ENCODE peak calls at places on chromosomes 6 and 20, in six cellular contexts. X is pancreas; E is stimulated activated naive CD8-positive, alpha-beta T cell treated with anti-CD3 and anti-CD28 coated beads, Interleukin-15, Interleukin-2, amounts not matched to agents 100 U/mL and 50 U/mL, for 24 hours; O is body of pancreas; U is activated CD4-positive, alpha-beta T cell treated with anti-CD3 and anti-CD28 coated beads for 36 hours; Z is activated naive CD8-positive, alpha-beta T cell treated with anti-CD3 and anti-CD28 coated beads, Interleukin-2, amount 50 U/mL, for 24 hours. H is an unnamed sample.

GRCh38 chr6:106736502-106736901 is 107.1 kb downstream of the QRSL1 start:
- ATAC-seq in Z (no peak), U (no peak), O (no peak), X (no peak), E (no peak), H (no peak)

GRCh38 chr6:44806656-44807055 is 419.1 kb downstream of the CDC5L start:
- ATAC-seq in X (no peak), Z (no peak), U (no peak), E (no peak), O (no peak), H (no peak)

GRCh38 chr20:23928353-23928752 is 48.8 kb upstream of the CST5 start:
- ATAC-seq in X (no peak), E (no peak), U (peak), O (no peak), Z (peak), H (no peak)

GRCh38 chr6:41462980-41463930 is 82.9 kb upstream of the FOXP4 start:
- ATAC-seq in E (no peak), X (peak), O (peak), Z (no peak), U (no peak), H (peak)

GRCh38 chr20:37189617-37190016 is 10.3 kb upstream of the MROH8 start:
- ATAC-seq in Z (peak), X (no peak), U (peak), O (no peak), E (peak), H (peak)

GRCh38 chr6:140438346-140438735 is 1063.9 kb upstream of the CITED2 start:
- ATAC-seq in E (no peak), X (no peak), O (no peak), U (no peak), Z (no peak), H (no peak)

GRCh38 chr6:116969211-116969863 is 92.3 kb downstream of the RFX6 start:
- ATAC-seq in E (peak), X (peak), Z (no peak), O (peak), U (no peak), H (no peak)

GRCh38 chr20:45342863-45343444 is 5.3 kb downstream of the SDC4 start:
- ATAC-seq in Z (no peak), O (no peak), U (no peak), X (peak), E (no peak), H (no peak)

GRCh38 chr6:41963371-41963770 is 21.8 kb upstream of the CCND3 start:
- ATAC-seq in E (no peak), U (peak), X (no peak), Z (peak), O (no peak), H (peak)

GRCh38 chr6:167125405-167125804 is 2.5 kb downstream of the CCR6 start:
- ATAC-seq in U (no peak), O (no peak), X (no peak), Z (no peak), E (no peak), H (no peak)

GRCh38 chr6:158775832-158776231 is 43.3 kb downstream of the EZR start:
- ATAC-seq in U (no peak), Z (no peak), O (no peak), X (no peak), E (no peak), H (no peak)

GRCh38 chr6:44049163-44049988 is 77.9 kb downstream of the MRPL14 start:
- ATAC-seq in O (peak), Z (peak), E (peak), X (peak), U (peak), H (peak)

GRCh38 chr6:47034919-47035318 is 7.2 kb downstream of the ADGRF1 start:
- ATAC-seq in O (peak), E (no peak), Z (no peak), X (peak), U (no peak), H (no peak)

GRCh38 chr6:56851104-56851503 is 103.8 kb upstream of the BEND6 start:
- ATAC-seq in U (peak), O (no peak), E (no peak), Z (no peak), X (peak), H (peak)

GRCh38 chr6:81781624-81782023 is 29.1 kb upstream of the TENT5A start:
- ATAC-seq in Z (no peak), X (no peak), U (no peak), E (no peak), O (no peak), H (no peak)

GRCh38 chr6:103675807-103676406 is 1183.8 kb downstream of the HACE1 start:
- ATAC-seq in Z (no peak), X (peak), E (no peak), O (peak), U (no peak), H (no peak)

GRCh38 chr20:50138479-50139393 is 14.8 kb downstream of the PEDS1 start:
- ATAC-seq in X (peak), E (no peak), O (peak), U (no peak), Z (no peak), H (no peak)

GRCh38 chr6:14552891-14553290 is 435.3 kb downstream of the CD83 start:
- ATAC-seq in Z (no peak), E (no peak), X (no peak), U (no peak), O (no peak), H (no peak)

GRCh38 chr6:39225946-39226437 is 3.3 kb downstream of the KCNK5 start:
- ATAC-seq in Z (peak), X (no peak), E (peak), U (peak), O (no peak), H (peak)

GRCh38 chr6:148928811-148929210 is 182.0 kb downstream of the UST start:
- ATAC-seq in Z (no peak), E (no peak), O (no peak), U (no peak), X (no peak), H (no peak)